ENCODE peak calls at places on chromosomes 3 and 15, in ten cellular contexts. E is heart right ventricle, S is left ventricle myocardium inferior, C is astrocyte, Q is pancreas, L is BE2C, K is IMR-90, G is NT2/D1, F is psoas muscle, N is sigmoid colon. J is an unnamed sample.

GRCh38 chr3:148227534-148227933 is 470.2 kb upstream of the AGTR1 start:
- DNase-seq in E (no peak), C (peak; percentile 51), F (no peak), N (no peak), G (no peak), S (no peak), Q (no peak), K (peak; percentile 39), L (no peak), J (no peak)

GRCh38 chr3:10142707-10143560 is 1.4 kb downstream of the VHL start:
- DNase-seq in N (no peak), K (no peak), S (no peak), E (no peak), F (no peak), C (no peak), Q (no peak), G (no peak), L (no peak), J (no peak)

GRCh38 chr15:76988874-76989780 is 5.8 kb upstream of the PSTPIP1 start:
- DNase-seq in N (peak; percentile 59), E (no peak), F (no peak), G (no peak), Q (no peak), S (no peak), C (no peak), K (no peak), L (no peak), J (no peak)

GRCh38 chr3:178947738-178948137 is 123.9 kb downstream of the ZMAT3 start:
- DNase-seq in K (no peak), N (no peak), E (no peak), Q (no peak), L (no peak), C (no peak), F (no peak), G (no peak), S (no peak), J (no peak)

GRCh38 chr15:93610944-93611343 is 521.9 kb upstream of the RGMA start:
- DNase-seq in N (no peak), C (peak; percentile 2), F (no peak), K (no peak), S (no peak), Q (no peak), E (no peak), G (no peak), L (peak; percentile 22), J (no peak)

GRCh38 chr3:71456155-71456554 is 127.4 kb downstream of the FOXP1 start:
- DNase-seq in S (no peak), Q (no peak), C (no peak), G (no peak), F (no peak), L (no peak), E (no peak), K (peak; percentile 31), N (no peak), J (no peak)

GRCh38 chr3:143885803-143886427 is 37.6 kb upstream of the SLC9A9 start:
- DNase-seq in S (no peak), L (peak; percentile 31), K (peak; percentile 34), G (peak; percentile 52), N (no peak), Q (no peak), E (no peak), F (no peak), C (no peak), J (no peak)

GRCh38 chr3:126124896-126125295 is 41.0 kb upstream of the SLC41A3 start:
- DNase-seq in K (no peak), E (peak; percentile 2), L (no peak), S (peak; percentile 3), Q (peak; percentile 32), N (peak; percentile 52), C (no peak), F (peak; percentile 35), G (no peak), J (peak; percentile 41)

GRCh38 chr3:68943753-68944500 is 11.6 kb upstream of the TAFA4 start:
- DNase-seq in G (peak; percentile 22), F (no peak), K (no peak), L (no peak), C (no peak), N (no peak), S (no peak), Q (no peak), E (no peak), J (no peak)

GRCh38 chr3:16502347-16502908 is 11.1 kb downstream of the RFTN1 start:
- DNase-seq in Q (no peak), C (no peak), K (no peak), E (no peak), N (no peak), S (no peak), L (no peak), G (no peak), F (no peak), J (no peak)

GRCh38 chr3:16286161-16286560 is 21.1 kb downstream of the OXNAD1 start:
- DNase-seq in N (no peak), C (no peak), K (no peak), L (no peak), E (no peak), F (no peak), Q (no peak), G (no peak), S (no peak), J (no peak)

GRCh38 chr15:69389426-69389825 is 24.7 kb upstream of the KIF23 start:
- DNase-seq in Q (no peak), C (no peak), E (no peak), F (no peak), G (no peak), L (no peak), K (no peak), N (no peak), S (no peak), J (no peak)

GRCh38 chr15:69392352-69392751 is 21.8 kb upstream of the KIF23 start:
- DNase-seq in S (no peak), L (no peak), C (no peak), Q (no peak), N (no peak), F (no peak), E (no peak), G (no peak), K (no peak), J (no peak)

GRCh38 chr15:69388259-69388658 is 25.9 kb upstream of the KIF23 start:
- DNase-seq in F (no peak), L (no peak), C (no peak), G (no peak), E (no peak), S (no peak), Q (no peak), N (no peak), K (no peak), J (no peak)

GRCh38 chr15:69391046-69391757 is 22.9 kb upstream of the KIF23 start:
- DNase-seq in F (no peak), G (no peak), K (no peak), N (peak; percentile 7), S (no peak), C (no peak), E (no peak), L (no peak), Q (no peak), J (no peak)

DNA sequence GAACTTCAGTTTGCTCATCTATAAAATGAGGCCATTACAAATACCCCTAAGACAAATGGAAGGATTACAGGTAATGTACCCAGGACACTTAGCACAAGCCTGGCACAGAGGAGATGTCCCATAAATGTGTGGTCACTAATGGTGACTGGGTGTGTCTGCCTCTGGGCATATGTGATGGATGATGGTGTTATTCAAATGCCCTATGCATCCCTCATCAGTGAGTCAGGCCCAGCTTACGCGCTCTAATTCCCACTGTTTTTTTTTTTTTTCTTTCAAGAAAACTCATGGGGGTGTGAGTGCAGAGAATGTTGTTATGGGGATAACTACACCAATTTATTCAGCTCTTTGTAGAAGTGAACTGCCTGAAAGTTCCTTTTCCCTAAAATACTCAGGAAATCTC is 23.6 kb upstream of the KIF23 start:
- DNase-seq in E (no peak), S (no peak), C (peak; percentile 78), G (no peak), F (no peak), Q (no peak), K (peak; percentile 77), N (peak; percentile 8), L (no peak), J (no peak)
- H3K4me3 ChIP-seq in E (no peak overlapping the region), S (no peak overlapping the region), C (no peak overlapping the region), G (no peak overlapping the region), F (no peak overlapping the region), Q (no peak overlapping the region), K (no peak overlapping the region), N (no peak overlapping the region), L (no peak overlapping the region), J (no peak overlapping the region)

GRCh38 chr3:124858275-124858674 is 28.9 kb downstream of the ITGB5 start:
- DNase-seq in L (no peak), G (no peak), E (no peak), Q (no peak), N (no peak), F (no peak), S (no peak), K (peak; percentile 54), C (peak; percentile 76), J (no peak)
- H3K9me3 ChIP-seq in L (no peaks in the 10 kb centered on the region), G (no peaks in the 10 kb centered on the region), E (no peaks in the 10 kb centered on the region), Q (no peaks in the 10 kb centered on the region), N (no peaks in the 10 kb centered on the region), F (no peaks in the 10 kb centered on the region), S (no peaks in the 10 kb centered on the region), K (no peaks in the 10 kb centered on the region), C (no peaks in the 10 kb centered on the region), J (no peaks in the 10 kb centered on the region)

DNA sequence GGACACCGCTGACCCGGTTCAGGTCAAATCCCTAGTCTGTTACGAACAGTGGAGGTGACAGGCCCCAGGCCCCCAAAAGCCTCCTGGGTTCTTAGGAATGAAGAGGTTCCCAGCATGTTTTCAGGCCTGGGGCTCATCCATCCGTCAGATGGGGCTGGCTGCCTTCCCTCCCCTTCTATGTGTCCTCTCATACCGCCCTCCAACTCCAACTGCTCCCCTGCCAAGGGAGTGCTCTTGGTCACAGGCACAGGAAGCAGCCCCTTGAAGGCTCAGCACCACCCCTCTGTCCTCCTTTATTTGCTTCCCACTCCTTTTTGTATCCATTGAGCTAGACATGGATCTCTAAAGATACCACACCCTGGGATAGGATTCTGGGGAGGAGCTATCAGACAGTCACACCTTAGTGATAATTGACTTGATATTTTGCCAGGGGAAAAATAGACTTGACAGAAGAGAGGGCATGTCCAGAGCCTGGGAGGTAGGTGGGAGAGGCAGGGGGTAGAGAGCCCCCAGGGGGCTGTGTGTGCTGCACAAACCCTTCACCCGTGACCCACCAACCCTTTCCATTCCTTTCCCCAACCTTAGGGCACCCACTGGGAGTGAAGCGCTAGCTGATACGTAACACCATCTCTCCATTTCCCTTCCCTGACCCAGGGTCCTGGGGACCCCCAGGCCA is 10.7 kb upstream of the CSPG4 start:
- DNase-seq in S (no peak), C (no peak), L (peak; percentile 5), K (no peak), E (no peak), N (peak; percentile 72), G (no peak), Q (peak; percentile 41), F (no peak), J (peak; percentile 11)
- H3K4me1 ChIP-seq in S (peaks cover 28% of the 10 kb centered on the region), C (peaks cover 19% of the 10 kb centered on the region), L (peaks cover 10% of the 10 kb centered on the region), K (peaks cover 15% of the 10 kb centered on the region), E (peaks cover 15% of the 10 kb centered on the region), N (peaks cover 46% of the 10 kb centered on the region), G (peaks cover 17% of the 10 kb centered on the region), Q (no peaks in the 10 kb centered on the region), F (no peaks in the 10 kb centered on the region), J (peaks cover 12% of the 10 kb centered on the region)

DNA sequence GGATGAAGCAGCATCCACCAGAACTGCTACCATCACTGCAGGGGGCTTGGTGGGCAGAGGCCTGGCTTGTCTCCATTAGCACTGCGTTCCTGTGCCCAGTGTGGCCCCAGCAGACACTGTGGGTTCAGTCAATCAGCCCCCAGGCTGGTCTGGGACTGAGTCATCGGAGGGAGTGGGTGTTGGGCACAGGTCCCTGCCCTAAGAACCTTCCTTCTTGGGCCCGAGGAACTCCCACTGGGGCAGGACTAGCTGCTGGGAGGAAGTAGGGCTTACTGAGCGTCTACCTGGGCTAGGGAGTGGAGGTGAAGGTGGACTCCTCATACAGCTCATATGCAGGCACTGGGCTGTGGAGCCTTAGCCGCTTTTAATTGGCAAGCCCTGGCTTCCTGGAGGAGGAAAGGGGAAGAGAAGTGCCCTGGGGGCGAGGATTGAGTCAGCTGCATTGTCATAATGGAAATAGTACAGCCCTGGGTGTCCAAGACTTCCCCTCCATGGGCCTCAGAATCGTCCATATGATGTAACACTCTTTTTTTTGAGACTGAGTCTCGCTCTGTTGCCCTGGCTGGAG is 1.4 kb upstream of the PPM1M start:
- DNase-seq in L (peak; percentile 52), N (peak; percentile 72), G (no peak), E (peak; percentile 32), K (peak; percentile 43), S (peak; percentile 33), Q (no peak), F (peak; percentile 57), C (no peak), J (no peak)
- H3K4me3 ChIP-seq in L (no peak overlapping the region), N (no peak overlapping the region), G (no peak overlapping the region), E (no peak overlapping the region), K (no peak overlapping the region), S (no peak overlapping the region), Q (no peak overlapping the region), F (no peak overlapping the region), C (no peak overlapping the region), J (no peak overlapping the region)

J was measured in right lobe of liver.